ENCODE peak calls at places on chromosomes 4 and X, in six cellular contexts. C is GM23248; N is suprapubic skin; M is CD4-positive, alpha-beta memory T cell; O is kidney; J is stomach. R is an unnamed sample.

GRCh38 chr4:3781193-3781886 is 15.2 kb downstream of the ADRA2C start:
- DNase-seq in N (no peak), M (no peak), J (no peak), C (peak; percentile 40), O (no peak), R (no peak)

GRCh38 chrX:38095971-38096529 is 89.7 kb downstream of the SYTL5 start:
- DNase-seq in M (no peak), O (no peak), N (no peak), C (peak; percentile 61), J (no peak), R (no peak)

GRCh38 chrX:47283015-47283771 is 50.4 kb downstream of the USP11 start:
- DNase-seq in C (peak; percentile 81), J (no peak), N (no peak), O (peak; percentile 77), M (no peak), R (no peak)

GRCh38 chrX:850471-850916 is 219.9 kb downstream of the SHOX start:
- DNase-seq in J (no peak), M (no peak), N (no peak), O (no peak), C (no peak), R (no peak)

GRCh38 chrX:1244164-1245076 is 24.2 kb upstream of the CSF2RA start:
- DNase-seq in J (no peak), O (peak; percentile 46), C (no peak), N (no peak), M (no peak), R (no peak)

GRCh38 chr4:25065451-25065850 is 34.7 kb upstream of the LGI2 start:
- DNase-seq in N (no peak), C (no peak), M (no peak), J (no peak), O (no peak), R (no peak)

GRCh38 chr4:104973708-104974107 is 173.0 kb upstream of the TET2 start:
- DNase-seq in M (no peak), O (no peak), J (no peak), C (no peak), N (no peak), R (no peak)

GRCh38 chrX:152044383-152044782 is 69.9 kb upstream of the GABRE start:
- DNase-seq in O (no peak), N (no peak), C (no peak), M (no peak), J (no peak), R (no peak)

GRCh38 chrX:66021407-66021757 is 18.5 kb downstream of the VSIG4 start:
- DNase-seq in N (no peak), C (no peak), O (no peak), J (no peak), M (no peak), R (no peak)

GRCh38 chrX:66020578-66021406 is 19.1 kb downstream of the VSIG4 start:
- DNase-seq in J (no peak), O (no peak), N (no peak), M (no peak), C (no peak), R (no peak)

GRCh38 chrX:66019974-66020373 is 19.9 kb downstream of the VSIG4 start:
- DNase-seq in J (no peak), C (no peak), N (no peak), O (no peak), M (no peak), R (no peak)

GRCh38 chrX:66017659-66018170 is 22.2 kb downstream of the VSIG4 start:
- DNase-seq in C (no peak), J (no peak), N (no peak), M (no peak), O (no peak), R (no peak)

DNA sequence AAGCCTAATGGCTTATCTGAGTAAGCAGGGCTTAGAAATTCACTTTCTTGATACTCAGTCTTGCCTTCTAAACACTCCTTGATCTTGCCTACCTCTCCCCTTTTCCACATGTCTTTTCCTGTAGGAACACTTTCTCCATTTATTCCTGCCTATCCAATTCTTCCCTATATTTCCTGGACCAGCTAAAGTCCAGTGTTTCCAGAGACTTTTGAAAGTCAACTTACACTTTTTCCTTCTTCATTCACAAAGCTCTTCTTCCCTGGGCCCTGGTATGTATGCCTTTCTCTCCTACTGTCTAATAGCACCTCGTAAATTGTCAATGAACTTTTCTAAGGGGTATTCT is 20.6 kb downstream of the VSIG4 start:
- DNase-seq in O (no peak), M (no peak), N (no peak), C (no peak), J (no peak), R (no peak)
- H3K9me3 ChIP-seq in O (no peaks in the 10 kb centered on the region), M (no peaks in the 10 kb centered on the region), N (no peaks in the 10 kb centered on the region), C (no peaks in the 10 kb centered on the region), J (no peaks in the 10 kb centered on the region), R (no peaks in the 10 kb centered on the region)

GRCh38 chr4:174611792-174612191 is 89.5 kb upstream of the HPGD start:
- DNase-seq in M (no peak), N (no peak), C (no peak), O (no peak), J (no peak), R (no peak)

DNA sequence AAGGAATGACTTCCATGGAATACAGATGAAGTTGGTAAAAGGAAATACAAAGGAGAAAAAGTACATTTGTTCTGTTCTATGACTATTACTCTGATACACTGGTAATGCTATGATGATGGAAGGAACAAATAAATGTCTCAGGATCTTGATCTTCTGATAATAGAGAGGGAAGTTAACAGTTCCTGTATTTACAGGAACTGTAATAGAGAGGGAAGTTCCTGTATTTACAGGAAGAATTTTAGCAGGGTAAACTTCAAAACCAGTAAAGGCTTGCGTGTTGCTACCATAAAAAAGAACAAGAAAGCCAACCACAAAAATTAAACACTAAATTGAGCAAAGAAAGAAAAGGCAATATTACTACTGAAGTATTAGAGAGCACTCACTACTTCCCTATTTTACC is 91.7 kb upstream of the HPGD start:
- DNase-seq in C (no peak), M (no peak), N (no peak), J (no peak), O (no peak), R (no peak)
- H3K9me3 ChIP-seq in C (no peaks in the 10 kb centered on the region), M (no peaks in the 10 kb centered on the region), N (no peaks in the 10 kb centered on the region), J (no peaks in the 10 kb centered on the region), O (no peaks in the 10 kb centered on the region), R (no peaks in the 10 kb centered on the region)

DNA sequence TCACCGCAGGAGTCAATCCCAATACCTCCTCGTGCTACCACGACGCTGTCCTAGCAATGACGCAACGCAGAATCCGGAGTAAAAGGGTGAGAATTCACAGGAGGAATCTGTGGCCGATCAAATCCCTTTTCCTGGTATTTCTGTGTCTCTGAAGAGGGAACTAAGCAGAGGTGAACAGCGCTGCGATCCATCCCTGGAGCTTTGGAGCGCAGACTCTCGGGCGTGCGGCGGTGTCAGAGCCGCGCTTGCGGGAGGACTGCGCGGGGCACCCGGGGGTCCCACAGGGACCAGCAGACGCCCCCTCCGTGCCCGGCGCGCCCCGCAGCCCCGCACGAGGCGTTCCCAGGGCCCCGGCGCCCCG is 17.2 kb upstream of the ZNF718 start:
- DNase-seq in J (no peak), M (no peak), N (no peak), C (no peak), O (no peak), R (no peak)
- H3K9me3 ChIP-seq in J (peaks cover 76% of the 10 kb centered on the region), M (peaks cover 5% of the 10 kb centered on the region), N (peaks cover 25% of the 10 kb centered on the region), C (no peaks in the 10 kb centered on the region), O (peaks cover 28% of the 10 kb centered on the region), R (peaks cover 42% of the 10 kb centered on the region)

GRCh38 chrX:66018585-66019309 is 21.1 kb downstream of the VSIG4 start:
- DNase-seq in N (no peak), O (peak; percentile 52), J (no peak), C (no peak), M (no peak), R (no peak)
- H3K9me3 ChIP-seq in N (no peaks in the 10 kb centered on the region), O (no peaks in the 10 kb centered on the region), J (no peaks in the 10 kb centered on the region), C (no peaks in the 10 kb centered on the region), M (no peaks in the 10 kb centered on the region), R (no peaks in the 10 kb centered on the region)

DNA sequence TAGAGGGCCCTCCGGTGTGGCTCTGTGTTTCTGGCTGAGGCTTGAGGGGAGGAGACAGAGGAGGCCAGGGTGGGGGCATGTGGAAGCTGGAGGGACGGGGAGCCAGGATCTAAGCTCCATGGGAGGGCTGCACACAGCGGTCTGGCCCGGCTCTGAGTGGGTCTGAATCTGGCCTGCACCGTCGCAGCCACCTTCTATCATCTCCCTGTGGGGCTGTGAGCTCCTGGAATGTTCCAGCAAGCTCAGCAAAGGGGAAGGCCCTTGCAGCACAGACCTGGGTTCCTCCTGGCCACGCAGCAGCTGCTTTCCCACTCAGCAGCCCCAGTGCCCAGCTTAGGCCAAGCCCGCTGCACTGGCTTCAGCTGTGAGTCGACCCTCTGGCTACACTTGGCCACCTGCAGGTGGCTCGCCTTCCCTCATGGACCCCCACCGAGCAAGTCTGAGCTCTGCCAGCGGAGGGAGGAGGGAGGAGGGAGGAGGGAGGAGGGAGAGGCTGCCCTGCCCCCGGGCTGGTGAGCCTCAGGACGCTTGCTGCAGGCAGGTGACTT is 5.3 kb downstream of the NKX1-1 start:
- DNase-seq in N (no peak), M (no peak), J (peak; percentile 9), C (no peak), O (peak; percentile 55), R (no peak)
- H3K9me3 ChIP-seq in N (no peaks in the 10 kb centered on the region), M (no peaks in the 10 kb centered on the region), J (no peaks in the 10 kb centered on the region), C (no peaks in the 10 kb centered on the region), O (peaks cover 4% of the 10 kb centered on the region), R (no peaks in the 10 kb centered on the region)

GRCh38 chrX:64338296-64338695 is 57.0 kb downstream of the MTMR8 start:
- DNase-seq in O (no peak), M (no peak), C (no peak), N (no peak), J (no peak), R (no peak)
- H3K9me3 ChIP-seq in O (no peaks in the 10 kb centered on the region), M (no peaks in the 10 kb centered on the region), C (no peaks in the 10 kb centered on the region), N (no peaks in the 10 kb centered on the region), J (no peaks in the 10 kb centered on the region), R (no peaks in the 10 kb centered on the region)

GRCh38 chrX:153649178-153649914 is 2.3 kb downstream of the DUSP9 start:
- DNase-seq in M (peak; percentile 28), C (peak; percentile 37), N (peak; percentile 55), O (peak; percentile 78), J (no peak), R (no peak)
- H3K9me3 ChIP-seq in M (no peaks in the 10 kb centered on the region), C (no peaks in the 10 kb centered on the region), N (no peaks in the 10 kb centered on the region), O (no peaks in the 10 kb centered on the region), J (peaks cover 20% of the 10 kb centered on the region), R (no peaks in the 10 kb centered on the region)

DNA sequence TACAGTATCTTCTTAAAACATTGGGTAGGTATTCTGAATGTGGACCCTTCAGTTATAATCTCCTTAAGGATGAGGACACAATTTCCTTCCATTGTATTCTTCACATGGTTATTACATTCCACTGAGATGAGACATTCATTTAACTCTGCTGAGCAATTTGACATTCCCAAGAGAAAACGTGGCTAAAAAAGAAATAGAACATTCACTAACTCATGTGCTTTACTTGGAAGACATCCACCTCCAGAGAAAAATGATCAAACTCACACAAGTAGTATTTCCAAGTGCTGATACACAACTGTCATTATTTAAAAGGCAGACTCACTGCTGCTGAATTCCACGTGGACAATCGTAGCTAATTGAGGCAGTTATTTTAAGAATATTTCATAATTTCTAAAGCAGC is 227.9 kb upstream of the ANKRD50 start:
- DNase-seq in M (no peak), C (peak; percentile 95), O (no peak), N (no peak), J (no peak), R (no peak)
- H3K9me3 ChIP-seq in M (no peaks in the 10 kb centered on the region), C (no peaks in the 10 kb centered on the region), O (no peaks in the 10 kb centered on the region), N (no peaks in the 10 kb centered on the region), J (no peaks in the 10 kb centered on the region), R (no peaks in the 10 kb centered on the region)